ENCODE peak calls at places on chromosomes 6 and 20, in nine cellular contexts. One of them, this sample, is unnamed.

GRCh38 chr6:85580878-85581267 is 12.8 kb downstream of the SNX14 start:
- DNase-seq in EL: peak; percentile 74
- DNase-seq in T-helper 2 cell: peak; percentile 16
- DNase-seq in caudate nucleus: no peak
- DNase-seq in hepatic stellate cell: no peak
- DNase-seq in psoas muscle: peak; percentile 80
- DNase-seq in cardiac fibroblast: peak; percentile 48
- DNase-seq in PC-3: peak; percentile 66
- DNase-seq in GDM1: no peak
- DNase-seq in this sample: peak; percentile 58

GRCh38 chr6:2434116-2434515 is 188.7 kb upstream of the GMDS start:
- DNase-seq in EL: no peak
- DNase-seq in T-helper 2 cell: no peak
- DNase-seq in caudate nucleus: no peak
- DNase-seq in hepatic stellate cell: no peak
- DNase-seq in psoas muscle: no peak
- DNase-seq in cardiac fibroblast: no peak
- DNase-seq in PC-3: peak; percentile 90
- DNase-seq in GDM1: no peak
- DNase-seq in this sample: no peak

GRCh38 chr20:44642203-44643153 is 9.0 kb downstream of the ADA start:
- DNase-seq in EL: peak; percentile 92
- DNase-seq in T-helper 2 cell: peak; percentile 43
- DNase-seq in caudate nucleus: peak; percentile 59
- DNase-seq in hepatic stellate cell: peak; percentile 80
- DNase-seq in psoas muscle: peak; percentile 81
- DNase-seq in cardiac fibroblast: peak; percentile 96
- DNase-seq in PC-3: peak; percentile 50
- DNase-seq in GDM1: peak; percentile 68
- DNase-seq in this sample: peak; percentile 70

GRCh38 chr6:135117413-135117968 is 62.9 kb upstream of the HBS1L start:
- DNase-seq in EL: no peak
- DNase-seq in T-helper 2 cell: peak; percentile 76
- DNase-seq in caudate nucleus: no peak
- DNase-seq in hepatic stellate cell: no peak
- DNase-seq in psoas muscle: no peak
- DNase-seq in cardiac fibroblast: no peak
- DNase-seq in PC-3: no peak
- DNase-seq in GDM1: no peak
- DNase-seq in this sample: no peak

GRCh38 chr20:7936735-7937078 is 3.6 kb downstream of the HAO1 start:
- DNase-seq in EL: no peak
- DNase-seq in T-helper 2 cell: no peak
- DNase-seq in caudate nucleus: no peak
- DNase-seq in hepatic stellate cell: no peak
- DNase-seq in psoas muscle: no peak
- DNase-seq in cardiac fibroblast: no peak
- DNase-seq in PC-3: no peak
- DNase-seq in GDM1: no peak
- DNase-seq in this sample: no peak

GRCh38 chr20:33791959-33792597 is 19.1 kb upstream of the CHMP4B start:
- DNase-seq in EL: peak; percentile 25
- DNase-seq in T-helper 2 cell: peak; percentile 43
- DNase-seq in caudate nucleus: no peak
- DNase-seq in hepatic stellate cell: peak; percentile 50
- DNase-seq in psoas muscle: peak; percentile 67
- DNase-seq in cardiac fibroblast: peak; percentile 57
- DNase-seq in PC-3: peak; percentile 62
- DNase-seq in GDM1: no peak
- DNase-seq in this sample: peak; percentile 64

GRCh38 chr6:113719056-113719455 is 138.1 kb upstream of the MARCKS start:
- DNase-seq in EL: peak; percentile 41
- DNase-seq in T-helper 2 cell: no peak
- DNase-seq in caudate nucleus: no peak
- DNase-seq in hepatic stellate cell: peak; percentile 10
- DNase-seq in psoas muscle: no peak
- DNase-seq in cardiac fibroblast: no peak
- DNase-seq in PC-3: peak; percentile 45
- DNase-seq in GDM1: no peak
- DNase-seq in this sample: no peak

GRCh38 chr6:27902335-27903314 is 9.6 kb downstream of the OR2B2 start:
- DNase-seq in EL: peak; percentile 82
- DNase-seq in T-helper 2 cell: peak; percentile 79
- DNase-seq in caudate nucleus: peak; percentile 88
- DNase-seq in hepatic stellate cell: peak; percentile 33
- DNase-seq in psoas muscle: peak; percentile 82
- DNase-seq in cardiac fibroblast: peak; percentile 87
- DNase-seq in PC-3: peak; percentile 90
- DNase-seq in GDM1: peak; percentile 70
- DNase-seq in this sample: peak; percentile 69

GRCh38 chr6:42783177-42783875 is 1.5 kb downstream of the BICRAL start:
- DNase-seq in EL: peak; percentile 72
- DNase-seq in T-helper 2 cell: peak; percentile 84
- DNase-seq in caudate nucleus: peak; percentile 79
- DNase-seq in hepatic stellate cell: peak; percentile 63
- DNase-seq in psoas muscle: peak; percentile 91
- DNase-seq in cardiac fibroblast: peak; percentile 86
- DNase-seq in PC-3: peak; percentile 68
- DNase-seq in GDM1: peak; percentile 58
- DNase-seq in this sample: peak; percentile 92

GRCh38 chr6:111417181-111417585 is 65.8 kb downstream of the REV3L start:
- DNase-seq in EL: no peak
- DNase-seq in T-helper 2 cell: no peak
- DNase-seq in caudate nucleus: peak; percentile 49
- DNase-seq in hepatic stellate cell: no peak
- DNase-seq in psoas muscle: no peak
- DNase-seq in cardiac fibroblast: peak; percentile 46
- DNase-seq in PC-3: no peak
- DNase-seq in GDM1: no peak
- DNase-seq in this sample: no peak

GRCh38 chr20:46544576-46544975 is 5.9 kb downstream of the OCSTAMP start:
- DNase-seq in EL: no peak
- DNase-seq in T-helper 2 cell: no peak
- DNase-seq in caudate nucleus: no peak
- DNase-seq in hepatic stellate cell: no peak
- DNase-seq in psoas muscle: no peak
- DNase-seq in cardiac fibroblast: peak; percentile 34
- DNase-seq in PC-3: no peak
- DNase-seq in GDM1: no peak
- DNase-seq in this sample: no peak

GRCh38 chr20:62142252-62143117 is 709 bp downstream of the PSMA7 start:
- DNase-seq in EL: no peak
- DNase-seq in T-helper 2 cell: no peak
- DNase-seq in caudate nucleus: no peak
- DNase-seq in hepatic stellate cell: peak; percentile 31
- DNase-seq in psoas muscle: no peak
- DNase-seq in cardiac fibroblast: no peak
- DNase-seq in PC-3: no peak
- DNase-seq in GDM1: no peak
- DNase-seq in this sample: peak; percentile 40

GRCh38 chr20:43666376-43667328 is at the start of gene MYBL2:
- DNase-seq in EL: peak; percentile 74
- DNase-seq in T-helper 2 cell: peak; percentile 83
- DNase-seq in caudate nucleus: no peak
- DNase-seq in hepatic stellate cell: peak; percentile 63
- DNase-seq in psoas muscle: peak; percentile 55
- DNase-seq in cardiac fibroblast: peak; percentile 57
- DNase-seq in PC-3: peak; percentile 78
- DNase-seq in GDM1: peak; percentile 50
- DNase-seq in this sample: peak; percentile 89

GRCh38 chr6:145148392-145149175 is 586.7 kb downstream of the EPM2A start:
- DNase-seq in EL: peak; percentile 96
- DNase-seq in T-helper 2 cell: no peak
- DNase-seq in caudate nucleus: no peak
- DNase-seq in hepatic stellate cell: peak; percentile 2
- DNase-seq in psoas muscle: no peak
- DNase-seq in cardiac fibroblast: peak; percentile 25
- DNase-seq in PC-3: peak; percentile 91
- DNase-seq in GDM1: no peak
- DNase-seq in this sample: no peak

GRCh38 chr20:24506696-24507095 is 37.3 kb downstream of the SYNDIG1 start:
- DNase-seq in EL: no peak
- DNase-seq in T-helper 2 cell: no peak
- DNase-seq in caudate nucleus: no peak
- DNase-seq in hepatic stellate cell: no peak
- DNase-seq in psoas muscle: no peak
- DNase-seq in cardiac fibroblast: no peak
- DNase-seq in PC-3: no peak
- DNase-seq in GDM1: no peak
- DNase-seq in this sample: no peak

GRCh38 chr6:46491789-46492547 is 719 bp upstream of the RCAN2 start:
- DNase-seq in EL: peak; percentile 25
- DNase-seq in T-helper 2 cell: no peak
- DNase-seq in caudate nucleus: peak; percentile 77
- DNase-seq in hepatic stellate cell: peak; percentile 69
- DNase-seq in psoas muscle: peak; percentile 68
- DNase-seq in cardiac fibroblast: no peak
- DNase-seq in PC-3: peak; percentile 13
- DNase-seq in GDM1: peak; percentile 2
- DNase-seq in this sample: peak; percentile 45

GRCh38 chr20:62063981-62064787 is 1.5 kb downstream of the TAF4 start:
- DNase-seq in EL: peak; percentile 21
- DNase-seq in T-helper 2 cell: no peak
- DNase-seq in caudate nucleus: no peak
- DNase-seq in hepatic stellate cell: peak; percentile 53
- DNase-seq in psoas muscle: peak; percentile 70
- DNase-seq in cardiac fibroblast: no peak
- DNase-seq in PC-3: peak; percentile 38
- DNase-seq in GDM1: no peak
- DNase-seq in this sample: peak; percentile 55

GRCh38 chr6:108712946-108713345 is 135.3 kb upstream of the ARMC2 start:
- DNase-seq in EL: no peak
- DNase-seq in T-helper 2 cell: no peak
- DNase-seq in caudate nucleus: no peak
- DNase-seq in hepatic stellate cell: no peak
- DNase-seq in psoas muscle: no peak
- DNase-seq in cardiac fibroblast: no peak
- DNase-seq in PC-3: peak; percentile 48
- DNase-seq in GDM1: no peak
- DNase-seq in this sample: no peak

GRCh38 chr20:37295595-37295994 is 6.1 kb downstream of the MANBAL start:
- DNase-seq in EL: no peak
- DNase-seq in T-helper 2 cell: no peak
- DNase-seq in caudate nucleus: no peak
- DNase-seq in hepatic stellate cell: no peak
- DNase-seq in psoas muscle: no peak
- DNase-seq in cardiac fibroblast: no peak
- DNase-seq in PC-3: peak; percentile 50
- DNase-seq in GDM1: no peak
- DNase-seq in this sample: no peak

GRCh38 chr6:147958683-147959082 is 384.0 kb upstream of the SASH1 start:
- DNase-seq in EL: no peak
- DNase-seq in T-helper 2 cell: no peak
- DNase-seq in caudate nucleus: no peak
- DNase-seq in hepatic stellate cell: no peak
- DNase-seq in psoas muscle: no peak
- DNase-seq in cardiac fibroblast: no peak
- DNase-seq in PC-3: no peak
- DNase-seq in GDM1: no peak
- DNase-seq in this sample: no peak

GRCh38 chr6:35318200-35318844 is 20.7 kb downstream of the DEF6 start:
- DNase-seq in EL: peak; percentile 87
- DNase-seq in T-helper 2 cell: no peak
- DNase-seq in caudate nucleus: peak; percentile 90
- DNase-seq in hepatic stellate cell: peak; percentile 94
- DNase-seq in psoas muscle: peak; percentile 91
- DNase-seq in cardiac fibroblast: peak; percentile 79
- DNase-seq in PC-3: peak; percentile 88
- DNase-seq in GDM1: no peak
- DNase-seq in this sample: peak; percentile 96

GRCh38 chr20:59022754-59023153 is 3.5 kb downstream of the TUBB1 start:
- DNase-seq in EL: no peak
- DNase-seq in T-helper 2 cell: no peak
- DNase-seq in caudate nucleus: no peak
- DNase-seq in hepatic stellate cell: no peak
- DNase-seq in psoas muscle: no peak
- DNase-seq in cardiac fibroblast: no peak
- DNase-seq in PC-3: no peak
- DNase-seq in GDM1: no peak
- DNase-seq in this sample: no peak

GRCh38 chr6:19804362-19805145 is 32.6 kb upstream of the ID4 start:
- DNase-seq in EL: peak; percentile 96
- DNase-seq in T-helper 2 cell: peak; percentile 81
- DNase-seq in caudate nucleus: peak; percentile 94
- DNase-seq in hepatic stellate cell: peak; percentile 78
- DNase-seq in psoas muscle: peak; percentile 97
- DNase-seq in cardiac fibroblast: peak; percentile 99
- DNase-seq in PC-3: peak; percentile 94
- DNase-seq in GDM1: peak; percentile 87
- DNase-seq in this sample: peak; percentile 98